ENCODE peak calls at places on chromosomes 6 and 20, in eight cellular contexts. One of them, this sample, is unnamed.

GRCh38 chr6:130018292-130018829 is at the start of gene L3MBTL3:
- DNase-seq in body of pancreas: peak
- DNase-seq in GM23338: peak
- DNase-seq in heart right ventricle: peak
- DNase-seq in tibial nerve: peak
- DNase-seq in HepG2: peak
- DNase-seq in brain microvascular endothelial cell: peak
- DNase-seq in endothelial cell of umbilical vein: peak
- DNase-seq in this sample: peak

GRCh38 chr20:50691585-50692552 is 527 bp upstream of the RIPOR3 start:
- DNase-seq in body of pancreas: no peak
- DNase-seq in GM23338: peak
- DNase-seq in heart right ventricle: no peak
- DNase-seq in tibial nerve: no peak
- DNase-seq in HepG2: no peak
- DNase-seq in brain microvascular endothelial cell: peak
- DNase-seq in endothelial cell of umbilical vein: no peak
- DNase-seq in this sample: no peak

GRCh38 chr6:151847064-151847463 is 39.6 kb downstream of the ESR1 start:
- DNase-seq in body of pancreas: no peak
- DNase-seq in GM23338: peak
- DNase-seq in heart right ventricle: no peak
- DNase-seq in tibial nerve: no peak
- DNase-seq in HepG2: peak
- DNase-seq in brain microvascular endothelial cell: peak
- DNase-seq in endothelial cell of umbilical vein: peak
- DNase-seq in this sample: peak

GRCh38 chr6:129183681-129184216 is 300.8 kb downstream of the LAMA2 start:
- DNase-seq in body of pancreas: no peak
- DNase-seq in GM23338: no peak
- DNase-seq in heart right ventricle: no peak
- DNase-seq in tibial nerve: no peak
- DNase-seq in HepG2: no peak
- DNase-seq in brain microvascular endothelial cell: peak
- DNase-seq in endothelial cell of umbilical vein: peak
- DNase-seq in this sample: no peak

GRCh38 chr20:53934421-53935352 is 135.7 kb downstream of the BCAS1 start:
- DNase-seq in body of pancreas: no peak
- DNase-seq in GM23338: peak
- DNase-seq in heart right ventricle: no peak
- DNase-seq in tibial nerve: no peak
- DNase-seq in HepG2: no peak
- DNase-seq in brain microvascular endothelial cell: peak
- DNase-seq in endothelial cell of umbilical vein: peak
- DNase-seq in this sample: peak

GRCh38 chr6:49524541-49524940 is 24.8 kb downstream of the GLYATL3 start:
- DNase-seq in body of pancreas: peak
- DNase-seq in GM23338: no peak
- DNase-seq in heart right ventricle: no peak
- DNase-seq in tibial nerve: no peak
- DNase-seq in HepG2: no peak
- DNase-seq in brain microvascular endothelial cell: no peak
- DNase-seq in endothelial cell of umbilical vein: no peak
- DNase-seq in this sample: no peak

GRCh38 chr6:27994616-27995015 is 37.6 kb downstream of the OR2B6 start:
- DNase-seq in body of pancreas: no peak
- DNase-seq in GM23338: no peak
- DNase-seq in heart right ventricle: no peak
- DNase-seq in tibial nerve: no peak
- DNase-seq in HepG2: no peak
- DNase-seq in brain microvascular endothelial cell: no peak
- DNase-seq in endothelial cell of umbilical vein: no peak
- DNase-seq in this sample: no peak

GRCh38 chr6:155158044-155158843 is 105.6 kb upstream of the CLDN20 start:
- DNase-seq in body of pancreas: no peak
- DNase-seq in GM23338: no peak
- DNase-seq in heart right ventricle: no peak
- DNase-seq in tibial nerve: no peak
- DNase-seq in HepG2: no peak
- DNase-seq in brain microvascular endothelial cell: no peak
- DNase-seq in endothelial cell of umbilical vein: peak
- DNase-seq in this sample: no peak

GRCh38 chr20:25389381-25389857 is 1.2 kb downstream of the ABHD12 start:
- DNase-seq in body of pancreas: no peak
- DNase-seq in GM23338: peak
- DNase-seq in heart right ventricle: no peak
- DNase-seq in tibial nerve: no peak
- DNase-seq in HepG2: no peak
- DNase-seq in brain microvascular endothelial cell: peak
- DNase-seq in endothelial cell of umbilical vein: peak
- DNase-seq in this sample: no peak

GRCh38 chr6:6614965-6615304 is 26.4 kb downstream of the LY86 start:
- DNase-seq in body of pancreas: no peak
- DNase-seq in GM23338: no peak
- DNase-seq in heart right ventricle: no peak
- DNase-seq in tibial nerve: no peak
- DNase-seq in HepG2: no peak
- DNase-seq in brain microvascular endothelial cell: no peak
- DNase-seq in endothelial cell of umbilical vein: no peak
- DNase-seq in this sample: no peak

GRCh38 chr6:151485616-151486015 is 8.2 kb upstream of the CCDC170 start:
- DNase-seq in body of pancreas: no peak
- DNase-seq in GM23338: no peak
- DNase-seq in heart right ventricle: no peak
- DNase-seq in tibial nerve: no peak
- DNase-seq in HepG2: no peak
- DNase-seq in brain microvascular endothelial cell: peak
- DNase-seq in endothelial cell of umbilical vein: peak
- DNase-seq in this sample: no peak

GRCh38 chr6:56757585-56757984 is 114.9 kb upstream of the DST start:
- DNase-seq in body of pancreas: peak
- DNase-seq in GM23338: peak
- DNase-seq in heart right ventricle: no peak
- DNase-seq in tibial nerve: no peak
- DNase-seq in HepG2: peak
- DNase-seq in brain microvascular endothelial cell: no peak
- DNase-seq in endothelial cell of umbilical vein: peak
- DNase-seq in this sample: peak

GRCh38 chr6:47076422-47077344 is 34.6 kb upstream of the ADGRF1 start:
- DNase-seq in body of pancreas: peak
- DNase-seq in GM23338: no peak
- DNase-seq in heart right ventricle: no peak
- DNase-seq in tibial nerve: no peak
- DNase-seq in HepG2: peak
- DNase-seq in brain microvascular endothelial cell: no peak
- DNase-seq in endothelial cell of umbilical vein: no peak
- DNase-seq in this sample: peak

GRCh38 chr6:130927305-130927704 is 100.1 kb downstream of the SMLR1 start:
- DNase-seq in body of pancreas: no peak
- DNase-seq in GM23338: no peak
- DNase-seq in heart right ventricle: no peak
- DNase-seq in tibial nerve: no peak
- DNase-seq in HepG2: peak
- DNase-seq in brain microvascular endothelial cell: no peak
- DNase-seq in endothelial cell of umbilical vein: no peak
- DNase-seq in this sample: no peak

DNA sequence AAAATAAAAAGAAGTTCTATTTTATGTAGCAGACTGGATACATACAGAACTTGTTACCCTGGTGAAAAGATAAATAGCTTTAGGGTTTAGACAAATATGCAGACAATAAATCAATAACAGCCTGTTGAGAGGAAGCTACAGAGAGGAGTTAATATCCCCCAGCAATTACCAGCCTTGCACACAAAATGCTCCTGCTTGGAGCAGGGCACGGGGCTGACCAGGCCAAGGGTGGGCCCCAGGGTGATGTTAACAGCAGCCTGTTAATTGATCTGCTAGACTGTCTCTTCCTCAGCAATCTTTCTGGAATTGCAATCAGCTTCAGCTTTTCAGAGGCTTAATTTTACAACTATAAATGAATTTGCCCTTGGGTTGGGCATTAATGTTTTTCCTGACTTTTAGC is 125.1 kb upstream of the SOX4 start:
- DNase-seq in body of pancreas: no peak
- DNase-seq in GM23338: no peak
- DNase-seq in heart right ventricle: no peak
- DNase-seq in tibial nerve: no peak
- DNase-seq in HepG2: no peak
- DNase-seq in brain microvascular endothelial cell: no peak
- DNase-seq in endothelial cell of umbilical vein: no peak
- DNase-seq in this sample: no peak
- TF ChIP-seq CTCF in body of pancreas: no peak
- TF ChIP-seq CTCF in GM23338: no peak
- TF ChIP-seq CTCF in heart right ventricle: no peak
- TF ChIP-seq CTCF in tibial nerve: no peak
- TF ChIP-seq CTCF in HepG2: no peak
- TF ChIP-seq CTCF in brain microvascular endothelial cell: no peak
- TF ChIP-seq CTCF in endothelial cell of umbilical vein: no peak
- TF ChIP-seq CTCF in this sample: no peak

GRCh38 chr20:38167466-38167850 is 2.4 kb upstream of the TGM2 start:
- DNase-seq in body of pancreas: no peak
- DNase-seq in GM23338: no peak
- DNase-seq in heart right ventricle: no peak
- DNase-seq in tibial nerve: no peak
- DNase-seq in HepG2: no peak
- DNase-seq in brain microvascular endothelial cell: no peak
- DNase-seq in endothelial cell of umbilical vein: no peak
- DNase-seq in this sample: no peak
- H3K27ac ChIP-seq in body of pancreas: no peak
- H3K27ac ChIP-seq in GM23338: no peak
- H3K27ac ChIP-seq in heart right ventricle: peak
- H3K27ac ChIP-seq in tibial nerve: no peak
- H3K27ac ChIP-seq in HepG2: no peak
- H3K27ac ChIP-seq in brain microvascular endothelial cell: peak
- H3K27ac ChIP-seq in endothelial cell of umbilical vein: peak
- H3K27ac ChIP-seq in this sample: peak

GRCh38 chr6:157790548-157791160 is 32.4 kb upstream of the SNX9 start:
- DNase-seq in body of pancreas: no peak
- DNase-seq in GM23338: no peak
- DNase-seq in heart right ventricle: no peak
- DNase-seq in tibial nerve: no peak
- DNase-seq in HepG2: no peak
- DNase-seq in brain microvascular endothelial cell: no peak
- DNase-seq in endothelial cell of umbilical vein: peak
- DNase-seq in this sample: no peak

GRCh38 chr6:157789861-157790260 is 33.2 kb upstream of the SNX9 start:
- DNase-seq in body of pancreas: no peak
- DNase-seq in GM23338: peak
- DNase-seq in heart right ventricle: no peak
- DNase-seq in tibial nerve: no peak
- DNase-seq in HepG2: peak
- DNase-seq in brain microvascular endothelial cell: no peak
- DNase-seq in endothelial cell of umbilical vein: no peak
- DNase-seq in this sample: no peak

GRCh38 chr6:157791461-157791860 is 31.6 kb upstream of the SNX9 start:
- DNase-seq in body of pancreas: peak
- DNase-seq in GM23338: no peak
- DNase-seq in heart right ventricle: no peak
- DNase-seq in tibial nerve: no peak
- DNase-seq in HepG2: no peak
- DNase-seq in brain microvascular endothelial cell: no peak
- DNase-seq in endothelial cell of umbilical vein: no peak
- DNase-seq in this sample: no peak

GRCh38 chr6:157795826-157796225 is 27.2 kb upstream of the SNX9 start:
- DNase-seq in body of pancreas: no peak
- DNase-seq in GM23338: no peak
- DNase-seq in heart right ventricle: no peak
- DNase-seq in tibial nerve: no peak
- DNase-seq in HepG2: no peak
- DNase-seq in brain microvascular endothelial cell: no peak
- DNase-seq in endothelial cell of umbilical vein: no peak
- DNase-seq in this sample: no peak

DNA sequence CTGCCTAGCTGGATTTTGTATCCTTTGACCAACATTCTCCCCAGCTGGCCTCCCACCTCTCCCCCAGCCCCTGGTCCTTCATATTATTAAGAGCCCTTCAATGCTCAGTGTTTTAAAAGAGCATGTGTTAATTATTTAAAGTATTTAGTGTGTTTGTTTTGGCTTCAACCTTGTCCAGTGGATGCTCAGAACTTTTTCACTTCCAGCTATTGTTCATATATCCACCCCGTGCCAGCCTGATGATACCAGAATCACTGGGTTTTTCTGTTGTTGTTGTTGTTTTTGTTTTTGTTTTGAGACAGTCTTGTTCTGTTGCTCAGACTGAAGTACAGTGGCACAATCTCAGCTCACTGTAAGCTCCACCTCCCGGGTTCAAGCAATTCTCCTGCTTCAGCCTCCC is 30.4 kb upstream of the SNX9 start:
- DNase-seq in body of pancreas: no peak
- DNase-seq in GM23338: no peak
- DNase-seq in heart right ventricle: no peak
- DNase-seq in tibial nerve: no peak
- DNase-seq in HepG2: no peak
- DNase-seq in brain microvascular endothelial cell: no peak
- DNase-seq in endothelial cell of umbilical vein: peak
- DNase-seq in this sample: no peak
- H3K4me3 ChIP-seq in body of pancreas: no peak
- H3K4me3 ChIP-seq in GM23338: no peak
- H3K4me3 ChIP-seq in heart right ventricle: no peak
- H3K4me3 ChIP-seq in tibial nerve: no peak
- H3K4me3 ChIP-seq in HepG2: no peak
- H3K4me3 ChIP-seq in brain microvascular endothelial cell: no peak
- H3K4me3 ChIP-seq in endothelial cell of umbilical vein: no peak
- H3K4me3 ChIP-seq in this sample: no peak

GRCh38 chr6:43770417-43771209 is 602 bp downstream of the VEGFA start:
- DNase-seq in body of pancreas: peak
- DNase-seq in GM23338: peak
- DNase-seq in heart right ventricle: peak
- DNase-seq in tibial nerve: peak
- DNase-seq in HepG2: peak
- DNase-seq in brain microvascular endothelial cell: peak
- DNase-seq in endothelial cell of umbilical vein: peak
- DNase-seq in this sample: peak
- TF ChIP-seq CTCF in body of pancreas: no peak
- TF ChIP-seq CTCF in GM23338: no peak
- TF ChIP-seq CTCF in heart right ventricle: no peak
- TF ChIP-seq CTCF in tibial nerve: no peak
- TF ChIP-seq CTCF in HepG2: no peak
- TF ChIP-seq CTCF in brain microvascular endothelial cell: no peak
- TF ChIP-seq CTCF in endothelial cell of umbilical vein: no peak
- TF ChIP-seq CTCF in this sample: no peak

DNA sequence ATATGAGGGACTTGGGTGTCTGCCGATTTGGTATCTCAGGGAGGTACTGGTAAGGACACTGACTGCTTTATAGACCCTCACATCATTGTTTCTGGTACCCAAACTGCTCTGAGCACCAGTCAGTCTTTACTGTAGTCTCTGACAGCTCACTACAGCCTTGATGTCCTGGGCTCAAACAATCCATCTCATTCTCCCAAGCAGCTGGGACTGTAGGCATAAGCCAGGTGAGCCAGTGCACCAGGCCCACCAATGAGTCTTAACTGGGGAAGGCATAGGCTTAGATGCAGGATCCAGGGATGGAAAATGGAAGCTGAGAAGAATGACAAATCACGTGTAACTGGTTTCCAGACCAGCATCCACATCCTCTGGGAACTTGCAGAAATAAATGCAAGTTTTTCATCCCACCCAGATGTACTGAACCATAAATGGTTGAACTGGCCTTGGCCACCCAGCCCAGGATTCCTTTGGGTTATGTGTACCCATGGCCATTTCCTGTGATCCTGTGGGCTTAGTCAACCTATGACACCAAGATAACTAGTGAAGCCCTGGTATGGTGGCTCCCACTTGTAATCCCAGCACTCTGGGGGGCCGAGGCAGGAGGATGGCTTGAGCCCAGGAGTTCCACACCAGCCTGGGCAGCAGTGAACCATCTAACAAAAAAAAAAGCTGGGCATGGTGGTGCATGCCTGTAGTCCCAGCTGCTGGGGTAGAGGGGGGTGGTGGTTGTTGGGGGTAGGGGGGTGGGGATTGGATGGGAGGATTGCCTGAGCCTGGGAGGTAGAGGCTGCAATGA is 5.8 kb downstream of the TUBB start:
- DNase-seq in body of pancreas: no peak
- DNase-seq in GM23338: peak
- DNase-seq in heart right ventricle: no peak
- DNase-seq in tibial nerve: no peak
- DNase-seq in HepG2: no peak
- DNase-seq in brain microvascular endothelial cell: no peak
- DNase-seq in endothelial cell of umbilical vein: peak
- DNase-seq in this sample: no peak
- H3K27ac ChIP-seq in body of pancreas: no peak
- H3K27ac ChIP-seq in GM23338: peak
- H3K27ac ChIP-seq in heart right ventricle: peak
- H3K27ac ChIP-seq in tibial nerve: peak
- H3K27ac ChIP-seq in HepG2: peak
- H3K27ac ChIP-seq in brain microvascular endothelial cell: peak
- H3K27ac ChIP-seq in endothelial cell of umbilical vein: no peak
- H3K27ac ChIP-seq in this sample: no peak

This sample was measured in adrenal gland.